ENCODE peak calls at places on chromosomes 16 and 17, in eight cellular contexts. One of them, this sample, is unnamed.

GRCh38 chr16:81945665-81946064 is 65.6 kb downstream of the SDR42E1 start:
- DNase-seq in NB4: no peak
- DNase-seq in prostate gland: no peak
- DNase-seq in sigmoid colon: no peak
- DNase-seq in A549: no peak
- DNase-seq in gastrocnemius medialis: no peak
- DNase-seq in Peyer's patch: no peak
- DNase-seq in heart left ventricle: no peak
- DNase-seq in this sample: no peak

GRCh38 chr16:67594956-67595355 is 32.6 kb downstream of the CTCF start:
- DNase-seq in A549: no peak
- DNase-seq in heart left ventricle: no peak
- DNase-seq in sigmoid colon: no peak
- DNase-seq in gastrocnemius medialis: peak; percentile 29
- DNase-seq in Peyer's patch: no peak
- DNase-seq in NB4: no peak
- DNase-seq in prostate gland: no peak
- DNase-seq in this sample: no peak

GRCh38 chr17:78599419-78599818 is 22.2 kb upstream of the DNAH17 start:
- DNase-seq in Peyer's patch: no peak
- DNase-seq in gastrocnemius medialis: no peak
- DNase-seq in A549: no peak
- DNase-seq in NB4: peak; percentile 18
- DNase-seq in sigmoid colon: no peak
- DNase-seq in prostate gland: no peak
- DNase-seq in heart left ventricle: no peak
- DNase-seq in this sample: no peak

GRCh38 chr17:64009571-64010402 is 10.6 kb downstream of the ICAM2 start:
- DNase-seq in A549: no peak
- DNase-seq in gastrocnemius medialis: no peak
- DNase-seq in sigmoid colon: no peak
- DNase-seq in Peyer's patch: no peak
- DNase-seq in NB4: no peak
- DNase-seq in prostate gland: no peak
- DNase-seq in heart left ventricle: no peak
- DNase-seq in this sample: peak; percentile 65

GRCh38 chr17:45332989-45333701 is 16.3 kb upstream of the MAP3K14 start:
- DNase-seq in A549: no peak
- DNase-seq in prostate gland: no peak
- DNase-seq in gastrocnemius medialis: no peak
- DNase-seq in sigmoid colon: peak; percentile 41
- DNase-seq in Peyer's patch: no peak
- DNase-seq in heart left ventricle: no peak
- DNase-seq in NB4: peak; percentile 96
- DNase-seq in this sample: no peak

GRCh38 chr17:32123782-32124181 is 18.5 kb upstream of the RHOT1 start:
- DNase-seq in sigmoid colon: no peak
- DNase-seq in prostate gland: no peak
- DNase-seq in Peyer's patch: no peak
- DNase-seq in gastrocnemius medialis: peak; percentile 13
- DNase-seq in NB4: no peak
- DNase-seq in A549: peak; percentile 31
- DNase-seq in heart left ventricle: no peak
- DNase-seq in this sample: peak; percentile 63

GRCh38 chr17:37527249-37527851 is 37.7 kb downstream of the DUSP14 start:
- DNase-seq in sigmoid colon: no peak
- DNase-seq in Peyer's patch: no peak
- DNase-seq in gastrocnemius medialis: no peak
- DNase-seq in heart left ventricle: no peak
- DNase-seq in NB4: peak; percentile 60
- DNase-seq in prostate gland: peak; percentile 37
- DNase-seq in A549: peak; percentile 78
- DNase-seq in this sample: no peak

GRCh38 chr17:2034157-2034556 is 4.2 kb downstream of the DPH1 start:
- DNase-seq in A549: no peak
- DNase-seq in prostate gland: no peak
- DNase-seq in gastrocnemius medialis: no peak
- DNase-seq in NB4: peak; percentile 41
- DNase-seq in sigmoid colon: no peak
- DNase-seq in heart left ventricle: no peak
- DNase-seq in Peyer's patch: no peak
- DNase-seq in this sample: no peak

GRCh38 chr16:69773255-69773947 is 11.3 kb downstream of the WWP2 start:
- DNase-seq in NB4: no peak
- DNase-seq in sigmoid colon: no peak
- DNase-seq in A549: no peak
- DNase-seq in heart left ventricle: no peak
- DNase-seq in gastrocnemius medialis: no peak
- DNase-seq in prostate gland: no peak
- DNase-seq in Peyer's patch: no peak
- DNase-seq in this sample: no peak

GRCh38 chr17:57898487-57899311 is 48.9 kb upstream of the MRPS23 start:
- DNase-seq in Peyer's patch: no peak
- DNase-seq in sigmoid colon: peak; percentile 89
- DNase-seq in prostate gland: peak; percentile 51
- DNase-seq in A549: no peak
- DNase-seq in heart left ventricle: peak; percentile 79
- DNase-seq in gastrocnemius medialis: no peak
- DNase-seq in NB4: peak; percentile 27
- DNase-seq in this sample: peak; percentile 91

DNA sequence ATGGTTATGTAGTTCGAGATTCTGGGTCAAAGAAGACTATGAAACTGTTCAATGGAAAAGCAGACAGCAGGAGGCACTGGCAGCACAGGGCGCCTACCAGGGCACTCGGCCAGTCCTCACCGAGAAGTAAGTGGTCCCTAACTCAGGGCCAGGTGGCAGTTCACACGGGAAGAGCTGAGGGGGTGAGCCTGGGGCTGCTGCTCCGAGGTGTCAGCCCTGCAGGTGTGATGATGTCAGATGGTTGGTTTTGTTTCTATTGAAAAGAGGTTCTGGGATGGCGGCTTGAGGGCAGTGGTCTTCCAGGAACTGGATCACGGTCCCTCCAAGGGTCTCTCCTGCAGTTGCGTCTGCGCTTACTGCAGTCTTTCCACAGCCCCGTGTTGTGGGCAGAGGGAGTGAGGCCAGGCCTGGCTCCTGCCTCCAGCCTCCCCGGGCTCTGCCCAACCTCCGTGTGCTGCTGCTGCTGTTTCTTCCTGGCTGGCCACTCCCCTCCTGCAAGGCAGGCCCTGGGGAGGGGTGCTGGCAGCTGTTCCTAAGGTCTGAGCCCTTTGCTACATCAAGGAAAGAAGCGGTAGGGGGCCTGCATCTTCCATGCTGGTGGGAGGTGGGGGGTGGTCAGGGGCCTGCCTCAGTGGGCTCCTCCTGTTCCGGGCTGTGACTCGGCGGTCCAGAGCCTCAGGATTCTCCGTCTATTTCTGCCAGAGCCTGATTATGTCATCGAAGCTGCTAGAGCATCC is 22.6 kb downstream of the RNF213 start:
- DNase-seq in NB4: no peak
- DNase-seq in sigmoid colon: no peak
- DNase-seq in Peyer's patch: no peak
- DNase-seq in A549: no peak
- DNase-seq in gastrocnemius medialis: no peak
- DNase-seq in heart left ventricle: no peak
- DNase-seq in prostate gland: no peak
- DNase-seq in this sample: no peak
- TF ChIP-seq POLR2A in NB4: no peak
- TF ChIP-seq POLR2A in sigmoid colon: no peak
- TF ChIP-seq POLR2A in Peyer's patch: no peak
- TF ChIP-seq POLR2A in A549: no peak
- TF ChIP-seq POLR2A in gastrocnemius medialis: no peak
- TF ChIP-seq POLR2A in heart left ventricle: no peak
- TF ChIP-seq POLR2A in prostate gland: no peak
- TF ChIP-seq POLR2A in this sample: no peak

GRCh38 chr16:75319513-75320401 is 68.3 kb upstream of the BCAR1 start:
- DNase-seq in A549: no peak
- DNase-seq in gastrocnemius medialis: no peak
- DNase-seq in sigmoid colon: no peak
- DNase-seq in heart left ventricle: no peak
- DNase-seq in NB4: peak; percentile 71
- DNase-seq in Peyer's patch: no peak
- DNase-seq in prostate gland: no peak
- DNase-seq in this sample: no peak
- H3K4me3 ChIP-seq in A549: no peak overlapping the region
- H3K4me3 ChIP-seq in gastrocnemius medialis: no peak overlapping the region
- H3K4me3 ChIP-seq in sigmoid colon: no peak overlapping the region
- H3K4me3 ChIP-seq in heart left ventricle: no peak overlapping the region
- H3K4me3 ChIP-seq in NB4: no peak overlapping the region
- H3K4me3 ChIP-seq in Peyer's patch: no peak overlapping the region
- H3K4me3 ChIP-seq in prostate gland: no peak overlapping the region
- H3K4me3 ChIP-seq in this sample: no peak overlapping the region

GRCh38 chr17:60464343-60464742 is 42.1 kb downstream of the CHCT1 start:
- DNase-seq in gastrocnemius medialis: no peak
- DNase-seq in Peyer's patch: no peak
- DNase-seq in NB4: no peak
- DNase-seq in A549: no peak
- DNase-seq in sigmoid colon: no peak
- DNase-seq in heart left ventricle: no peak
- DNase-seq in prostate gland: no peak
- DNase-seq in this sample: no peak

GRCh38 chr17:60463157-60463820 is 41.0 kb downstream of the CHCT1 start:
- DNase-seq in gastrocnemius medialis: no peak
- DNase-seq in heart left ventricle: no peak
- DNase-seq in A549: no peak
- DNase-seq in sigmoid colon: no peak
- DNase-seq in NB4: no peak
- DNase-seq in Peyer's patch: no peak
- DNase-seq in prostate gland: no peak
- DNase-seq in this sample: no peak

GRCh38 chr17:60472449-60472848 is 50.2 kb downstream of the CHCT1 start:
- DNase-seq in heart left ventricle: no peak
- DNase-seq in NB4: no peak
- DNase-seq in prostate gland: no peak
- DNase-seq in A549: no peak
- DNase-seq in Peyer's patch: no peak
- DNase-seq in gastrocnemius medialis: no peak
- DNase-seq in sigmoid colon: no peak
- DNase-seq in this sample: no peak

GRCh38 chr17:60471451-60471850 is 49.2 kb downstream of the CHCT1 start:
- DNase-seq in Peyer's patch: no peak
- DNase-seq in gastrocnemius medialis: no peak
- DNase-seq in prostate gland: no peak
- DNase-seq in heart left ventricle: no peak
- DNase-seq in sigmoid colon: no peak
- DNase-seq in NB4: no peak
- DNase-seq in A549: no peak
- DNase-seq in this sample: no peak

DNA sequence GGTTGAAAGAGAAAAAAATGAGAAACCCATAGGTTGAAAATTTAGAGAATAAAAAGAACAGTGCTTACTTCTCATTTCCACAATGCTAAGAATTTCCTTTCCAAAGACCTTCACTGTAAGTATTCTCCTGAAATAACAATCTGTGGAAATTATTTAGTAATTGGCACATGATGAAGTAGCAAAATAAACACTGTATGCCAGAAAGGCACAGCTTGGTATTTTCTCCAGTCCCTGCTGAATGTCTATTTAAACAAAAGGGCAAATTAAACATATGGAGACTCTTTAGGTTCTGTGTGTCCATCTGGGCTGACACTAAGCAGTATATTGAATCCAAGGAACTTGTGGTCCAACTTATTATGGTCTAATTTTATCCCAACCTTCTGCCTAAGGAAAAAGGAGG is 46.1 kb downstream of the CHCT1 start:
- DNase-seq in gastrocnemius medialis: no peak
- DNase-seq in A549: no peak
- DNase-seq in heart left ventricle: no peak
- DNase-seq in sigmoid colon: no peak
- DNase-seq in Peyer's patch: no peak
- DNase-seq in prostate gland: no peak
- DNase-seq in NB4: no peak
- DNase-seq in this sample: no peak
- TF ChIP-seq POLR2A in gastrocnemius medialis: no peak
- TF ChIP-seq POLR2A in A549: no peak
- TF ChIP-seq POLR2A in heart left ventricle: no peak
- TF ChIP-seq POLR2A in sigmoid colon: no peak
- TF ChIP-seq POLR2A in Peyer's patch: no peak
- TF ChIP-seq POLR2A in prostate gland: no peak
- TF ChIP-seq POLR2A in NB4: no peak
- TF ChIP-seq POLR2A in this sample: no peak

GRCh38 chr17:73325527-73325842 is 13.7 kb upstream of the CDC42EP4 start:
- DNase-seq in A549: no peak
- DNase-seq in sigmoid colon: peak; percentile 83
- DNase-seq in NB4: peak; percentile 57
- DNase-seq in heart left ventricle: no peak
- DNase-seq in prostate gland: no peak
- DNase-seq in gastrocnemius medialis: no peak
- DNase-seq in Peyer's patch: no peak
- DNase-seq in this sample: no peak
- H3K4me3 ChIP-seq in A549: no peak overlapping the region
- H3K4me3 ChIP-seq in sigmoid colon: no peak overlapping the region
- H3K4me3 ChIP-seq in NB4: no peak overlapping the region
- H3K4me3 ChIP-seq in heart left ventricle: no peak overlapping the region
- H3K4me3 ChIP-seq in prostate gland: no peak overlapping the region
- H3K4me3 ChIP-seq in gastrocnemius medialis: no peak overlapping the region
- H3K4me3 ChIP-seq in Peyer's patch: no peak overlapping the region
- H3K4me3 ChIP-seq in this sample: no peak overlapping the region

GRCh38 chr17:28951428-28951990 is at the start of gene PHF12:
- DNase-seq in NB4: peak; percentile 100
- DNase-seq in heart left ventricle: peak; percentile 100
- DNase-seq in gastrocnemius medialis: peak; percentile 100
- DNase-seq in Peyer's patch: peak; percentile 99
- DNase-seq in prostate gland: peak; percentile 100
- DNase-seq in sigmoid colon: peak; percentile 100
- DNase-seq in A549: peak; percentile 100
- DNase-seq in this sample: peak; percentile 100
- TF ChIP-seq POLR2A in NB4: peak; percentile 51
- TF ChIP-seq POLR2A in heart left ventricle: no peak
- TF ChIP-seq POLR2A in gastrocnemius medialis: peak; percentile 92
- TF ChIP-seq POLR2A in Peyer's patch: peak; percentile 49
- TF ChIP-seq POLR2A in prostate gland: peak; percentile 71
- TF ChIP-seq POLR2A in sigmoid colon: peak; percentile 63
- TF ChIP-seq POLR2A in A549: peak; percentile 40
- TF ChIP-seq POLR2A in this sample: no peak